ENCODE peak calls at places on chromosomes 3 and 15, in six cellular contexts. C is anterior cingulate cortex, M is NCI-H748 treated with DMSO at 0.1 percent for 48 hours, K is tibial nerve, O is activated gamma-delta T cell, F is mucosa of descending colon. D is an unnamed sample.

GRCh38 chr3:20914260-20914659 is 728.3 kb upstream of the SGO1 start:
- DNase-seq in C (no peak), M (no peak), K (no peak), O (no peak), F (no peak), D (no peak)

GRCh38 chr3:127073931-127074820 is 91.3 kb downstream of the PLXNA1 start:
- DNase-seq in C (no peak), M (no peak), K (no peak), O (no peak), F (no peak), D (no peak)

GRCh38 chr3:141255864-141256263 is 24.2 kb downstream of the PXYLP1 start:
- DNase-seq in C (no peak), M (no peak), K (no peak), O (no peak), F (no peak), D (no peak)

GRCh38 chr3:107431298-107432012 is 54.2 kb downstream of the CCDC54 start:
- DNase-seq in C (peak), M (peak), K (peak), O (peak), F (peak), D (peak)

GRCh38 chr3:74532446-74532845 is 82.0 kb downstream of the CNTN3 start:
- DNase-seq in C (no peak), M (no peak), K (no peak), O (no peak), F (no peak), D (no peak)

GRCh38 chr3:65995030-65995429 is 43.7 kb downstream of the MAGI1 start:
- DNase-seq in C (no peak), M (no peak), K (no peak), O (no peak), F (no peak), D (no peak)

GRCh38 chr15:45091161-45091560 is 22.8 kb downstream of the DUOX2 start:
- DNase-seq in C (no peak), M (no peak), K (no peak), O (no peak), F (no peak), D (no peak)

GRCh38 chr15:38041576-38041975 is 107.1 kb downstream of the TMCO5A start:
- DNase-seq in C (no peak), M (no peak), K (no peak), O (no peak), F (no peak), D (no peak)

GRCh38 chr3:34070831-34071230 is 272.4 kb downstream of the PDCD6IP start:
- DNase-seq in C (no peak), M (no peak), K (no peak), O (no peak), F (no peak), D (no peak)

GRCh38 chr3:39261726-39262125 is 18.1 kb downstream of the CX3CR1 start:
- DNase-seq in C (no peak), M (no peak), K (no peak), O (no peak), F (no peak), D (no peak)

GRCh38 chr3:185250653-185251052 is 3.2 kb downstream of the EHHADH start:
- DNase-seq in C (no peak), M (no peak), K (no peak), O (no peak), F (no peak), D (no peak)

GRCh38 chr3:62405117-62405516 is 31.8 kb upstream of the FEZF2 start:
- DNase-seq in C (no peak), M (no peak), K (no peak), O (no peak), F (no peak), D (no peak)